ENCODE peak calls at places on chromosomes 3 and 15, in nine cellular contexts. N, I, P, F, S, M, D, B and U are unnamed samples.

GRCh38 chr15:48579945-48580671 is 65.4 kb downstream of the FBN1 start:
- DNase-seq in I (no peak), P (no peak), B (no peak), M (no peak), F (no peak), S (no peak), D (no peak), N (no peak), U (no peak)

GRCh38 chr3:160921020-160921635 is 165.1 kb downstream of the PPM1L start:
- DNase-seq in F (peak; percentile 31), I (peak; percentile 35), M (no peak), P (peak; percentile 41), B (peak; percentile 61), D (no peak), N (no peak), S (no peak), U (peak; percentile 8)

GRCh38 chr3:17629400-17629799 is 113.0 kb downstream of the TBC1D5 start:
- DNase-seq in D (no peak), B (no peak), S (no peak), P (no peak), M (no peak), I (no peak), F (no peak), N (no peak), U (no peak)

GRCh38 chr15:45849136-45849535 is 214.3 kb downstream of the SQOR start:
- DNase-seq in M (no peak), P (no peak), S (no peak), B (no peak), F (no peak), I (no peak), N (no peak), D (no peak), U (no peak)

GRCh38 chr3:56054827-56055226 is 413.4 kb downstream of the ERC2 start:
- DNase-seq in F (no peak), B (peak; percentile 27), D (no peak), M (no peak), N (no peak), S (no peak), I (no peak), P (no peak), U (no peak)

GRCh38 chr15:61169275-61169903 is 59.7 kb downstream of the RORA start:
- DNase-seq in D (no peak), M (no peak), B (no peak), P (no peak), N (no peak), S (no peak), I (no peak), F (no peak), U (no peak)

GRCh38 chr3:126508539-126508938 is 9.0 kb downstream of the UROC1 start:
- DNase-seq in N (no peak), P (no peak), I (no peak), S (no peak), B (no peak), F (peak; percentile 22), D (no peak), M (no peak), U (no peak)

GRCh38 chr3:158106773-158107461 is 697 bp upstream of the SHOX2 start:
- DNase-seq in I (peak; percentile 43), D (no peak), M (no peak), B (peak; percentile 66), P (peak; percentile 19), S (no peak), N (no peak), F (no peak), U (peak; percentile 9)

GRCh38 chr3:149393355-149394165 is 16.1 kb upstream of the TM4SF1 start:
- DNase-seq in M (peak; percentile 62), I (peak; percentile 52), S (peak; percentile 33), F (peak; percentile 80), N (peak; percentile 65), P (peak; percentile 82), B (peak; percentile 82), D (peak; percentile 32), U (peak; percentile 58)

GRCh38 chr3:4036046-4036445 is 236.8 kb downstream of the LRRN1 start:
- DNase-seq in N (no peak), P (no peak), B (no peak), I (no peak), F (no peak), M (no peak), S (no peak), D (no peak), U (no peak)

GRCh38 chr3:64295594-64295993 is 70.3 kb upstream of the PRICKLE2 start:
- DNase-seq in F (peak; percentile 83), D (no peak), N (peak; percentile 83), M (peak; percentile 63), P (no peak), B (no peak), S (no peak), I (no peak), U (peak; percentile 80)

GRCh38 chr15:70870066-70870465 is 16.1 kb upstream of the LARP6 start:
- DNase-seq in B (no peak), P (no peak), S (no peak), N (no peak), M (no peak), I (peak; percentile 45), D (no peak), F (no peak), U (peak; percentile 53)

GRCh38 chr3:11459147-11459837 is 184.4 kb downstream of the VGLL4 start:
- DNase-seq in M (no peak), N (no peak), I (no peak), P (no peak), B (no peak), D (no peak), F (peak; percentile 36), S (no peak), U (no peak)

GRCh38 chr15:36933239-36933990 is 166.9 kb downstream of the MEIS2 start:
- DNase-seq in B (no peak), D (no peak), I (no peak), P (no peak), M (no peak), N (no peak), F (no peak), S (no peak), U (no peak)

GRCh38 chr15:93835378-93835777 is 396.0 kb upstream of the MCTP2 start:
- DNase-seq in D (no peak), F (peak; percentile 12), M (no peak), B (no peak), I (no peak), N (no peak), S (no peak), P (no peak), U (no peak)

GRCh38 chr3:14531856-14532395 is 8.2 kb downstream of the GRIP2 start:
- DNase-seq in B (no peak), F (no peak), D (no peak), M (no peak), N (no peak), S (no peak), P (no peak), I (no peak), U (no peak)

GRCh38 chr15:42994546-42994945 is 74.0 kb upstream of the TTBK2 start:
- DNase-seq in B (no peak), F (peak; percentile 64), P (no peak), D (no peak), S (no peak), N (peak; percentile 1), M (no peak), I (no peak), U (peak; percentile 23)

DNA sequence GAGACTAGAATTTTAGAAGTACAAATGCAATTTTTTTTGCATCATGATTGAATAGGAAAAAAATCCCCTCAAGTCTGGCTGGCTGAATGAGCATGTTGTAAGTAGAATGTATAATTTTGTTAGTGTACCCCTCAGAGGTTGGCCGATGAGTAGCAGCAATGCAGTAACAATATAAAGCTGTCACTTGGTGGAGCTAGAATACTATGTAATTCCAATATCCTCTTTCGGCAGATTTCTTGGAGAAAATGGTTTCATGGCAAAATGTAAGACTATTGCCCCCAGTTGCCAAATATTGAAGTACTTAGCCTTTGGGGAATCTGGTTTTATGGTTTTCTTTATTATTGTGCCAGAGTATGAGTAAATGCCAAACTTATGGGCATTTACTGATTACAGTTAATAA is 39.8 kb upstream of the SGO1 start:
- DNase-seq in F (peak; percentile 40), P (peak; percentile 44), D (no peak), I (no peak), N (peak; percentile 31), B (peak; percentile 75), S (no peak), M (no peak), U (peak; percentile 26)
- TF ChIP-seq CTCF in F (peak; percentile 24), P (peak; percentile 20), D (peak; percentile 49), I (no peak), N (peak; percentile 59), B (peak; percentile 77), S (no peak), M (no peak), U (peak; percentile 49)

GRCh38 chr15:76931397-76932089 is at the start of gene RCN2:
- DNase-seq in N (peak; percentile 77), D (peak; percentile 89), P (peak; percentile 96), F (peak; percentile 83), M (peak; percentile 93), I (peak; percentile 95), S (peak; percentile 66), B (peak; percentile 98), U (peak; percentile 94)
- TF ChIP-seq CTCF in N (no peak), D (no peak), P (no peak), F (no peak), M (no peak), I (no peak), S (no peak), B (no peak), U (no peak)

DNA sequence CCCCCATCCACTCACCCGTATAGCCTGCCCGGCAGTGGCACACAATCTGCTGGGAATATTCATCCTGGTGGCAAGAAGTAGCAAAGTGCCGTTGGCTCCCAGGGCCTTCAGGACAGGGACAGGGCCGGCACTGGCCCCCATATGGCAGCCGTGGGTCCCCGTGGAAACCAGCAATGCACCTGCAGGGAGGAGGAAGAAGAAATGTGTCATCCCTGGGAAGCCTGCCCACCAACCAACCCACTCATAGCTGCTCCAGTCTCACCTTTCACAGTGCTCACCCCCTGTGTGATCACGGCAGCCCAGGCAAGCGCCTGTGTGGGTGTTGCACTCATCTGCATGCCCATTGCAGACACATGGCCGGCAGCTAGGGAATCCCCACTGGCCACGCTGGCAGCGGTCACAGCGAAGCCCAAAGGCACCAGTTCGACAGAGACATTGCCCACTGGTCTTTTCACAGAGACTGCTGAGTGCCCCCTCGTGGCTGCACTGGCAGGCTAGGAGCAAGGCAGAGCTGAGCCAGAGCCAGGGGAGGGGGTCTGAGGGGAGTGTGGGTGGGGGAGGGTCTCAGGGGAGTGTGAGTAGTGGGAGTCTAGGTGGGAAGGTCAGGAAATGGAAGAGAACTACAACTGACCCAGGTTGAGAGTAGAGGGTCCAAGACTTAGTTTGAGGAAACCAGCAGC is 4.5 kb upstream of the USP19 start:
- DNase-seq in D (no peak), B (no peak), S (no peak), P (no peak), M (no peak), F (no peak), I (no peak), N (no peak), U (no peak)
- TF ChIP-seq CTCF in D (no peak), B (peak; percentile 19), S (no peak), P (no peak), M (no peak), F (no peak), I (peak; percentile 22), N (no peak), U (no peak)

DNA sequence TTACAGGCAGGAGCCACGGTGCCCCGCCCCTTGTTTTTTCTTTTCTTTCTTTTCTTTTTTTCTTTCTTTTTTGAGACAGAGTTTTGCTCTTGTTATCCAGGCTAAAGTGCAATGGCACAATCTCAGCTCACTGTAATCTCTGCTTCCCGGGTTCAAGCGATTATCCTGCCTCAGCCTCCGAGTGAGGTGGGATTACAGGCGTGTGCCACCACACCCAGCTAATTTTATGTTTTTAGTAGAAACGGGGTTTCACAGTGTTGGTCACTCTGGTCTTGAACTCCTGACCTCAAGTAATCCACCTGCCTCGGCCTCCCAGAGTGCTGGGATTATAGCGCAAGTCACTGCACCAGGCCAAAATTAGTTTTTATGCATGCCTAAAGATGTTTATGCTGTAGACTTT is 2.5 kb downstream of the RPL35A start:
- DNase-seq in B (no peak), P (no peak), F (no peak), M (no peak), D (no peak), I (no peak), S (no peak), N (no peak), U (no peak)
- TF ChIP-seq CTCF in B (no peak), P (no peak), F (no peak), M (no peak), D (no peak), I (no peak), S (no peak), N (no peak), U (no peak)